ENCODE peak calls at places on chromosomes 6 and 20, in nine cellular contexts. E is ELR, W is glutamatergic neuron, F is cardiac septum, A is dorsolateral prefrontal cortex, I is MCF 10A, N is pancreas, Y is AG08395, Q is ascending aorta. V is an unnamed sample.

GRCh38 chr6:42093582-42094329 is 43.4 kb downstream of the TAF8 start:
- DNase-seq in F (no peak), Y (no peak), N (no peak), E (peak), A (no peak), I (peak), W (no peak), Q (no peak), V (no peak)

GRCh38 chr6:15408008-15408407 is 162.1 kb downstream of the JARID2 start:
- DNase-seq in E (no peak), W (no peak), A (no peak), Y (no peak), Q (no peak), N (no peak), F (no peak), I (no peak), V (no peak)

GRCh38 chr6:17225767-17226166 is 55.4 kb upstream of the RBM24 start:
- DNase-seq in A (no peak), F (no peak), I (no peak), N (no peak), Q (no peak), Y (no peak), E (no peak), W (no peak), V (no peak)

GRCh38 chr6:39625209-39625608 is 100.0 kb downstream of the KIF6 start:
- DNase-seq in W (no peak), I (no peak), Y (no peak), Q (no peak), F (no peak), A (no peak), E (no peak), N (no peak), V (no peak)

GRCh38 chr6:36853325-36853724 is 14.1 kb upstream of the CPNE5 start:
- DNase-seq in Q (peak), A (no peak), F (no peak), E (peak), I (peak), Y (peak), N (no peak), W (no peak), V (peak)

GRCh38 chr6:104431096-104431495 is 428.6 kb downstream of the HACE1 start:
- DNase-seq in Y (no peak), F (no peak), I (no peak), E (no peak), N (no peak), Q (no peak), W (no peak), A (no peak), V (no peak)

GRCh38 chr6:26576929-26577719 is 19.6 kb upstream of the ABT1 start:
- DNase-seq in E (peak), F (no peak), N (no peak), W (peak), A (no peak), I (peak), Y (no peak), Q (no peak), V (no peak)

GRCh38 chr6:158058156-158058723 is 76.6 kb downstream of the SYNJ2 start:
- DNase-seq in W (no peak), A (no peak), Q (no peak), E (no peak), F (peak), Y (no peak), I (no peak), N (no peak), V (no peak)

GRCh38 chr6:4582506-4582905 is 193.7 kb upstream of the CDYL start:
- DNase-seq in Q (no peak), W (no peak), N (no peak), F (no peak), I (peak), Y (no peak), A (no peak), E (peak), V (no peak)

GRCh38 chr20:19347943-19348456 is 135.6 kb downstream of the SLC24A3 start:
- DNase-seq in Y (no peak), W (no peak), F (no peak), E (no peak), A (no peak), N (no peak), I (no peak), Q (no peak), V (no peak)

GRCh38 chr6:84696181-84696580 is 68.2 kb downstream of the TBX18 start:
- DNase-seq in A (no peak), N (no peak), F (no peak), W (no peak), Y (peak), E (no peak), Q (no peak), I (no peak), V (no peak)

GRCh38 chr6:829646-830045 is 136.7 kb upstream of the EXOC2 start:
- DNase-seq in Y (no peak), E (no peak), A (no peak), N (no peak), I (no peak), W (no peak), F (no peak), Q (no peak), V (no peak)

GRCh38 chr20:58017970-58018530 is 210.4 kb downstream of the ANKRD60 start:
- DNase-seq in Y (no peak), I (no peak), W (no peak), E (peak), F (no peak), Q (peak), N (no peak), A (no peak), V (no peak)

GRCh38 chr6:52524921-52525320 is 51.9 kb downstream of the TRAM2 start:
- DNase-seq in E (no peak), Q (no peak), A (no peak), I (no peak), F (no peak), W (peak), Y (no peak), N (no peak), V (no peak)

GRCh38 chr6:132161283-132161682 is 210.1 kb upstream of the CCN2 start:
- DNase-seq in F (no peak), A (no peak), I (peak), Y (peak), E (peak), W (no peak), Q (no peak), N (no peak), V (no peak)

GRCh38 chr20:9149796-9150195 is 80.9 kb downstream of the PLCB4 start:
- DNase-seq in W (no peak), Y (no peak), I (no peak), F (no peak), E (no peak), A (no peak), N (no peak), Q (no peak), V (no peak)

GRCh38 chr20:57930328-57930727 is 220.5 kb upstream of the PMEPA1 start:
- DNase-seq in Q (no peak), W (no peak), E (no peak), Y (no peak), A (no peak), F (no peak), I (no peak), N (no peak), V (no peak)

GRCh38 chr6:101614774-101615173 is 221.3 kb downstream of the GRIK2 start:
- DNase-seq in F (no peak), W (no peak), N (no peak), A (no peak), E (peak), Q (no peak), Y (peak), I (peak), V (no peak)

GRCh38 chr6:96086745-96087144 is 71.0 kb downstream of the FUT9 start:
- DNase-seq in E (no peak), A (no peak), F (no peak), Q (no peak), N (no peak), Y (no peak), W (no peak), I (no peak), V (no peak)

GRCh38 chr6:72140795-72141194 is 254.4 kb downstream of the RIMS1 start:
- DNase-seq in F (no peak), Y (peak), A (no peak), E (peak), Q (no peak), I (no peak), N (no peak), W (no peak), V (no peak)

V was measured in upper lobe of left lung.